ENCODE peak calls at places on chromosomes 6 and 20, in five cellular contexts. V is tibial nerve, R is adrenal gland, B is left lung, T is choroid plexus epithelial cell. U is an unnamed sample.

GRCh38 chr20:10634190-10634589 is 39.6 kb downstream of the JAG1 start:
- DNase-seq in V (no peak), R (no peak), B (no peak), T (no peak), U (no peak)

GRCh38 chr20:32820000-32820697 is 395 bp downstream of the MAPRE1 start:
- DNase-seq in V (peak), R (peak), B (no peak), T (peak), U (no peak)

GRCh38 chr20:62616728-62617621 is 25.3 kb upstream of the SLCO4A1 start:
- DNase-seq in V (peak), R (peak), B (peak), T (peak), U (peak)

GRCh38 chr6:113636357-113636824 is 220.8 kb upstream of the MARCKS start:
- DNase-seq in V (no peak), R (no peak), B (no peak), T (peak), U (no peak)

GRCh38 chr20:17835240-17835940 is 133.2 kb downstream of the SNX5 start:
- DNase-seq in V (peak), R (peak), B (no peak), T (peak), U (no peak)

GRCh38 chr6:167933847-167934246 is 63.6 kb upstream of the KIF25 start:
- DNase-seq in V (no peak), R (no peak), B (no peak), T (no peak), U (no peak)

GRCh38 chr6:36028088-36028886 is 679 bp downstream of the MAPK14 start:
- DNase-seq in V (no peak), R (peak), B (peak), T (peak), U (no peak)

GRCh38 chr6:145814035-145814500 is 527 bp downstream of the FBXO30 start:
- DNase-seq in V (no peak), R (peak), B (no peak), T (no peak), U (no peak)

GRCh38 chr6:97438011-97438671 is 155.1 kb upstream of the MMS22L start:
- DNase-seq in V (no peak), R (no peak), B (no peak), T (no peak), U (no peak)

GRCh38 chr20:1112908-1113307 is 5.5 kb upstream of the PSMF1 start:
- DNase-seq in V (no peak), R (no peak), B (no peak), T (no peak), U (no peak)

GRCh38 chr6:102068349-102068748 is 674.8 kb downstream of the GRIK2 start:
- DNase-seq in V (no peak), R (no peak), B (no peak), T (no peak), U (no peak)

GRCh38 chr6:21371676-21372161 is 221.8 kb upstream of the SOX4 start:
- DNase-seq in V (no peak), R (no peak), B (no peak), T (peak), U (no peak)

GRCh38 chr6:134065706-134066105 is 13.3 kb upstream of the SLC2A12 start:
- DNase-seq in V (no peak), R (no peak), B (no peak), T (peak), U (no peak)

GRCh38 chr20:63896136-63896890 is 1.4 kb downstream of the DNAJC5 start:
- DNase-seq in V (peak), R (peak), B (peak), T (no peak), U (no peak)

GRCh38 chr6:137019476-137020272 is 25.1 kb downstream of the IL20RA start:
- DNase-seq in V (no peak), R (no peak), B (no peak), T (no peak), U (no peak)

GRCh38 chr6:149435919-149436586 is 36.0 kb downstream of the SUMO4 start:
- DNase-seq in V (no peak), R (no peak), B (no peak), T (no peak), U (no peak)

DNA sequence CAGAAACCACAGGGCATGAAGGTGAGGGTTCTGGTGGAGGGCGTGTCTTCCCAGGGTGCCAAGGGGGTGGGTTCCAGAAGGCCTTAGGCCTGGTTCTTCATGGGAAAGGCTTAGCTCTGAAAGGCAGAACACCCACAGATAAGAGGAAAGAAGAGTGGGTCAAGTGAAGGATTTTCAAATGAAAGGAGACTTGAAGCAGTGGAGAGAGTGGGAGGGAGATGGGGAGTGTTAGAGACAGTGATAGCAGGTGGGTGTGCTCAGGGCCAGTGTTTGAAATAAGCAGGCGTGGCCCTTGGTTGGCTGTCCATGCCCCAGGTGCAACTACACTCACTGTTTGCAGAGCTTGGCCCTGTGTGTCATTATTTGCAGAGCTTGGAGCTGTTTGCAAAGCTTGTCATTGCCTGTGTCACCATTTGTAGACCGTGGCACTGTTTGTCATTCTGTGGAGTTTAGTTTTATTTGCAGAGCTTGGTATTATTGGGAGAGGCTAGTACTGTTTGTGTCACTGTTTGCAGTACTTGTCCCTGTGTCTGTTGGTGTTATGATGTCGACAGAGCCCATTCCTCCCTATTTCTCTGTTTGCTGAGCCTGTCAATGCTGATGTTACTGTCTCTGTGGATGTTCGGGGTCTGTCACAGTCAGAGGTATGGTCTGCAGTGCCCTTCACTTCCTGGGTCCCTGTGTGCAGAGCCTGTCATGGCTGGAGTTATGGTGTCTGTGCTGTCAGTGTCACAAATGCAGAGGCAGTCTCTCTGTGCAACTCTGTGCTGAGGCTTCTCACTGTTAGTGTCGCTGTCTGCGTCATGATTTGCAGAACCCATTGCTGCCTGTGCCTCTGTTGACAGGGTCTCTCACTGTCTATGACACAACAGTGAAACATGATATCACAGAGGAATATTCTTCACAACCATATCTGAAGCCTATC is 127.7 kb upstream of the LRFN2 start:
- DNase-seq in V (no peak), R (no peak), B (no peak), T (no peak), U (no peak)
- TF ChIP-seq CTCF in V (no peak), R (no peak), B (no peak), T (no peak), U (no peak)

GRCh38 chr6:127900935-127901334 is at the start of gene THEMIS:
- DNase-seq in V (no peak), R (no peak), B (no peak), T (no peak), U (no peak)
- TF ChIP-seq CTCF in V (no peak), R (no peak), B (no peak), T (no peak), U (no peak)

GRCh38 chr6:144546807-144547206 is 261.7 kb downstream of the UTRN start:
- DNase-seq in V (no peak), R (no peak), B (no peak), T (no peak), U (no peak)

GRCh38 chr6:144547409-144547808 is 262.3 kb downstream of the UTRN start:
- DNase-seq in V (no peak), R (no peak), B (no peak), T (no peak), U (no peak)

GRCh38 chr6:144551339-144551738 is 266.2 kb downstream of the UTRN start:
- DNase-seq in V (no peak), R (no peak), B (no peak), T (no peak), U (no peak)

GRCh38 chr6:144550392-144550791 is 265.3 kb downstream of the UTRN start:
- DNase-seq in V (no peak), R (no peak), B (no peak), T (no peak), U (no peak)

GRCh38 chr6:144548525-144548924 is 263.4 kb downstream of the UTRN start:
- DNase-seq in V (no peak), R (no peak), B (no peak), T (no peak), U (no peak)
- TF ChIP-seq CTCF in V (no peak), R (no peak), B (no peak), T (no peak), U (no peak)

GRCh38 chr6:14856177-14856576 is 389.7 kb upstream of the JARID2 start:
- DNase-seq in V (no peak), R (no peak), B (no peak), T (no peak), U (no peak)
- TF ChIP-seq CTCF in V (no peak), R (no peak), B (no peak), T (no peak), U (no peak)

GRCh38 chr6:4806308-4807190 is 30.3 kb downstream of the CDYL start:
- DNase-seq in V (no peak), R (no peak), B (no peak), T (no peak), U (no peak)
- TF ChIP-seq CTCF in V (no peak), R (no peak), B (peak), T (no peak), U (no peak)

GRCh38 chr6:73227606-73228255 is 2.4 kb upstream of the KHDC1L start:
- DNase-seq in V (no peak), R (no peak), B (no peak), T (no peak), U (no peak)
- TF ChIP-seq CTCF in V (no peak), R (no peak), B (no peak), T (no peak), U (no peak)

GRCh38 chr6:37048851-37049734 is 43.6 kb downstream of the FGD2 start:
- DNase-seq in V (peak), R (no peak), B (no peak), T (peak), U (no peak)
- TF ChIP-seq CTCF in V (no peak), R (no peak), B (no peak), T (no peak), U (no peak)

U was measured in omental fat pad.